ENCODE peak calls at places on chromosomes 5 and 9, in nine cellular contexts. W, J, C, M, B, I, N, T and F are unnamed samples.

GRCh38 chr9:18396102-18396728 is 77.7 kb upstream of the ADAMTSL1 start:
- DNase-seq in W (no peak), J (no peak), C (no peak), M (peak), B (no peak), I (no peak), N (no peak), T (no peak), F (no peak)

GRCh38 chr9:106405871-106406435 is 457.0 kb upstream of the ZNF462 start:
- DNase-seq in W (no peak), J (no peak), C (no peak), M (no peak), B (no peak), I (no peak), N (no peak), T (no peak), F (peak)

GRCh38 chr5:133474851-133475590 is 137.3 kb downstream of the FSTL4 start:
- DNase-seq in W (no peak), J (no peak), C (no peak), M (no peak), B (no peak), I (no peak), N (no peak), T (no peak), F (no peak)

GRCh38 chr9:19283108-19283710 is 52.7 kb downstream of the DENND4C start:
- DNase-seq in W (no peak), J (no peak), C (no peak), M (no peak), B (no peak), I (no peak), N (no peak), T (no peak), F (no peak)

GRCh38 chr5:6349387-6349786 is 29.0 kb downstream of the MED10 start:
- DNase-seq in W (no peak), J (peak), C (no peak), M (no peak), B (no peak), I (no peak), N (no peak), T (no peak), F (no peak)

GRCh38 chr5:72848474-72849428 is 32.3 kb downstream of the TNPO1 start:
- DNase-seq in W (peak), J (peak), C (no peak), M (peak), B (no peak), I (peak), N (peak), T (no peak), F (no peak)

GRCh38 chr5:137923856-137924255 is 34.6 kb downstream of the PKD2L2 start:
- DNase-seq in W (no peak), J (no peak), C (no peak), M (no peak), B (no peak), I (no peak), N (no peak), T (no peak), F (peak)

GRCh38 chr9:92035687-92036410 is 79.4 kb downstream of the SPTLC1 start:
- DNase-seq in W (no peak), J (no peak), C (peak), M (no peak), B (peak), I (peak), N (no peak), T (peak), F (peak)

GRCh38 chr9:127779136-127779981 is 893 bp upstream of the SH2D3C start:
- DNase-seq in W (no peak), J (no peak), C (no peak), M (peak), B (no peak), I (no peak), N (no peak), T (no peak), F (no peak)

GRCh38 chr9:131995382-131995781 is 84.3 kb downstream of the MED27 start:
- DNase-seq in W (no peak), J (no peak), C (no peak), M (no peak), B (no peak), I (no peak), N (no peak), T (no peak), F (no peak)

GRCh38 chr5:150632305-150633160 is 7.9 kb upstream of the SYNPO start:
- DNase-seq in W (no peak), J (no peak), C (no peak), M (no peak), B (no peak), I (no peak), N (no peak), T (no peak), F (peak)

GRCh38 chr5:79255786-79256557 is 20.0 kb downstream of the JMY start:
- DNase-seq in W (no peak), J (no peak), C (no peak), M (peak), B (no peak), I (no peak), N (no peak), T (no peak), F (peak)

GRCh38 chr9:137554349-137554748 is 2.7 kb downstream of the MRPL41 start:
- DNase-seq in W (no peak), J (no peak), C (no peak), M (no peak), B (no peak), I (no peak), N (no peak), T (no peak), F (no peak)

GRCh38 chr9:129656795-129657390 is 8.6 kb upstream of the PRRX2 start:
- DNase-seq in W (no peak), J (no peak), C (no peak), M (no peak), B (peak), I (no peak), N (no peak), T (peak), F (peak)

GRCh38 chr5:43040287-43041098 is at the start of gene ANXA2R:
- DNase-seq in W (peak), J (peak), C (peak), M (peak), B (peak), I (peak), N (peak), T (peak), F (peak)

GRCh38 chr5:112551437-112552018 is 132.5 kb upstream of the EPB41L4A start:
- DNase-seq in W (no peak), J (no peak), C (peak), M (peak), B (peak), I (peak), N (no peak), T (peak), F (peak)

GRCh38 chr5:100406640-100407039 is 128.5 kb upstream of the FAM174A start:
- DNase-seq in W (no peak), J (no peak), C (no peak), M (no peak), B (no peak), I (no peak), N (no peak), T (no peak), F (no peak)

GRCh38 chr5:181163487-181164075 is 16.2 kb downstream of the OR2V2 start:
- DNase-seq in W (no peak), J (no peak), C (no peak), M (no peak), B (no peak), I (no peak), N (no peak), T (no peak), F (no peak)

GRCh38 chr5:53259176-53259575 is 149.6 kb upstream of the MOCS2 start:
- DNase-seq in W (no peak), J (no peak), C (no peak), M (no peak), B (no peak), I (no peak), N (no peak), T (no peak), F (no peak)

GRCh38 chr9:113299800-113300292 is 3.3 kb downstream of the RNF183 start:
- DNase-seq in W (no peak), J (no peak), C (no peak), M (no peak), B (no peak), I (no peak), N (peak), T (no peak), F (no peak)

GRCh38 chr5:35780236-35780635 is 76.5 kb upstream of the IL7R start:
- DNase-seq in W (no peak), J (no peak), C (no peak), M (no peak), B (no peak), I (no peak), N (no peak), T (no peak), F (no peak)

GRCh38 chr9:105401651-105402050 is 46.2 kb upstream of the FSD1L start:
- DNase-seq in W (no peak), J (no peak), C (no peak), M (no peak), B (no peak), I (no peak), N (no peak), T (no peak), F (peak)

GRCh38 chr9:136552117-136552685 is 6.4 kb upstream of the NOTCH1 start:
- DNase-seq in W (no peak), J (no peak), C (peak), M (no peak), B (peak), I (no peak), N (no peak), T (peak), F (peak)
- H3K4me3 ChIP-seq in W (no peak), J (no peak), C (peak), M (no peak), B (no peak), I (no peak), N (no peak), T (no peak), F (peak)

GRCh38 chr9:87390361-87390760 is 107.3 kb upstream of the DAPK1 start:
- DNase-seq in W (no peak), J (no peak), C (no peak), M (no peak), B (no peak), I (no peak), N (no peak), T (no peak), F (no peak)

GRCh38 chr9:87393706-87394255 is 103.9 kb upstream of the DAPK1 start:
- DNase-seq in W (no peak), J (no peak), C (no peak), M (no peak), B (no peak), I (no peak), N (no peak), T (no peak), F (no peak)

GRCh38 chr9:87401681-87402080 is 96.0 kb upstream of the DAPK1 start:
- DNase-seq in W (no peak), J (no peak), C (no peak), M (no peak), B (no peak), I (no peak), N (no peak), T (no peak), F (no peak)

GRCh38 chr9:87392091-87392490 is 105.6 kb upstream of the DAPK1 start:
- DNase-seq in W (no peak), J (no peak), C (no peak), M (no peak), B (no peak), I (no peak), N (no peak), T (no peak), F (no peak)

GRCh38 chr9:87395804-87396458 is 101.7 kb upstream of the DAPK1 start:
- DNase-seq in W (no peak), J (no peak), C (no peak), M (no peak), B (no peak), I (no peak), N (no peak), T (no peak), F (no peak)
- TF ChIP-seq CTCF in W (no peak), J (no peak), C (no peak), M (no peak), B (no peak), I (no peak), N (no peak), T (no peak), F (no peak)

GRCh38 chr9:6781476-6781875 is 23.7 kb downstream of the KDM4C start:
- DNase-seq in W (no peak), J (no peak), C (no peak), M (no peak), B (no peak), I (no peak), N (no peak), T (no peak), F (no peak)

GRCh38 chr9:6779417-6780241 is 21.9 kb downstream of the KDM4C start:
- DNase-seq in W (no peak), J (no peak), C (no peak), M (peak), B (no peak), I (no peak), N (no peak), T (no peak), F (no peak)

GRCh38 chr9:6780690-6781089 is 22.9 kb downstream of the KDM4C start:
- DNase-seq in W (no peak), J (no peak), C (no peak), M (no peak), B (no peak), I (no peak), N (no peak), T (no peak), F (no peak)

GRCh38 chr9:6782378-6782777 is 24.6 kb downstream of the KDM4C start:
- DNase-seq in W (no peak), J (no peak), C (no peak), M (no peak), B (no peak), I (no peak), N (no peak), T (no peak), F (no peak)

DNA sequence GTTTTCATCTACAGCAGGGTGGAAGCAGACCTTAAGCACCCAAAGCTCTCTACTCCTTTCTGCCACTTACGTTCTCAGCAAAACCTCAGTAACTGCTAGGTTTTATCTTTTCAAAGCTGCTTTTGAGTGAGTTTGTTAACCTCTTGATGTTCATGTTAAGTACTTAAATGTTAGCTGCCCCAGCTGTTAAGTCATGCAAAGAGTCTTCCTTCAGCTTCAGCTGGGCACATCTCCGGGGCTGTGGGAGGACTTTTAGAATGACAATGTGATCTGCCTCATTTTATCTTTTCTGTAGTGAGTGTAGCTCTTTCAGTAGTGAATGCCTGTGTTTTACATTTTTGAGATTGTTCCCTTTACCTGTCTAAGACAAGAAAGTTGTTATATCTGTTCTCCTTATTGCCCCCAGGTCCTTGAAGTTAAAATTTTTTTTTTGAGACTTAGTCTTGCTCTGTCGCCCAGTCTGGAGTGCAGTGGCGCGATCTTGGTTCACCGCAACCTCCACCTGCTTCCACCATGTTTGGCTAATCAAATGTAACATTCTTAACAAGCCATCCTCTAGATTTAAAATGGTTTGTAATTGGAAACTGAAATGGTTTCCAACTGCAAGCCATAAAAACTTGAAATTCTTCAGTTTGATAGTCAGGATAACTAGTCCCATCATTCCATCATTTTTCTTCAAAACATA is 19.6 kb downstream of the KDM4C start:
- DNase-seq in W (no peak), J (no peak), C (no peak), M (no peak), B (no peak), I (no peak), N (no peak), T (no peak), F (no peak)
- H3K4me3 ChIP-seq in W (no peak), J (no peak), C (no peak), M (no peak), B (no peak), I (no peak), N (no peak), T (no peak), F (no peak)

DNA sequence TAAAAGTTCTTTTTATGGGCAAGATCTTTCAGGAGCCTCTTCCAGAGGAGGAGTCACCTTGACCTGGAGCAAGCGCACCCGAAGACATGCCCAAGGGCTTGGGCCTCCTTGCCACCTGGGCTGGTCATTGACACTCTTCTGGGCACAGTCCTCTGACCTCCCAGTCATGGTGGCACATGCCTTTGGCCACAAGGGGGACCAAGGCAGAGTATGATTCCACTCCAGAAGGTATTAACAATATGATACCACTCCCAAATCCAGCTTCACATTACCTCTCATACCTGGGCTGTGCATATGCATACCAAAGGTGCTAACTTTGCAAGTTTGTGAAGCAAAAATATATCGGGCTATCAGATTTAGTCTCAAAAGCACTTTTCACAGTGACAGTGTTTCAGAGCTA is 84.6 kb downstream of the MAST4 start:
- DNase-seq in W (no peak), J (no peak), C (no peak), M (no peak), B (no peak), I (no peak), N (no peak), T (no peak), F (no peak)
- TF ChIP-seq CTCF in W (no peak), J (no peak), C (no peak), M (peak), B (no peak), I (peak), N (no peak), T (no peak), F (peak)

GRCh38 chr9:36996677-36997076 is 37.4 kb downstream of the PAX5 start:
- DNase-seq in W (no peak), J (no peak), C (no peak), M (no peak), B (no peak), I (no peak), N (no peak), T (no peak), F (no peak)

GRCh38 chr9:36991516-36992134 is 42.4 kb downstream of the PAX5 start:
- DNase-seq in W (no peak), J (no peak), C (no peak), M (peak), B (no peak), I (no peak), N (no peak), T (no peak), F (no peak)

GRCh38 chr9:36992501-36993316 is 41.4 kb downstream of the PAX5 start:
- DNase-seq in W (no peak), J (no peak), C (peak), M (peak), B (no peak), I (no peak), N (no peak), T (no peak), F (peak)

GRCh38 chr9:36995927-36996471 is 38.1 kb downstream of the PAX5 start:
- DNase-seq in W (no peak), J (peak), C (no peak), M (peak), B (peak), I (peak), N (no peak), T (no peak), F (peak)

GRCh38 chr9:36993933-36994764 is 39.9 kb downstream of the PAX5 start:
- DNase-seq in W (no peak), J (no peak), C (no peak), M (peak), B (no peak), I (no peak), N (no peak), T (no peak), F (no peak)
- H3K4me3 ChIP-seq in W (no peak), J (no peak), C (no peak), M (no peak), B (no peak), I (no peak), N (no peak), T (no peak), F (no peak)